ENCODE peak calls at places on chromosomes 1 and 21, in four cellular contexts. One of them, this sample, is unnamed.

GRCh38 chr21:23247334-23247733 is 2249.1 kb downstream of the NCAM2 start:
- DNase-seq in endothelial cell: no peak
- DNase-seq in HFF-Myc: no peak
- DNase-seq in body of pancreas: no peak
- DNase-seq in this sample: no peak

GRCh38 chr21:44656868-44657267 is 864 bp upstream of the KRTAP12-3 start:
- DNase-seq in endothelial cell: no peak
- DNase-seq in HFF-Myc: no peak
- DNase-seq in body of pancreas: no peak
- DNase-seq in this sample: no peak

GRCh38 chr21:45450741-45451740 is 46.1 kb downstream of the COL18A1 start:
- DNase-seq in endothelial cell: no peak
- DNase-seq in HFF-Myc: no peak
- DNase-seq in body of pancreas: no peak
- DNase-seq in this sample: no peak

GRCh38 chr1:29542476-29543015 is 306.2 kb downstream of the PTPRU start:
- DNase-seq in endothelial cell: no peak
- DNase-seq in HFF-Myc: no peak
- DNase-seq in body of pancreas: no peak
- DNase-seq in this sample: no peak

GRCh38 chr1:180170569-180170968 is 15.9 kb downstream of the QSOX1 start:
- DNase-seq in endothelial cell: no peak
- DNase-seq in HFF-Myc: no peak
- DNase-seq in body of pancreas: no peak
- DNase-seq in this sample: no peak

GRCh38 chr1:86998280-86998679 is 83.8 kb downstream of the HS2ST1 start:
- DNase-seq in endothelial cell: no peak
- DNase-seq in HFF-Myc: no peak
- DNase-seq in body of pancreas: no peak
- DNase-seq in this sample: no peak

GRCh38 chr1:29859126-29859525 is 622.8 kb downstream of the PTPRU start:
- DNase-seq in endothelial cell: no peak
- DNase-seq in HFF-Myc: no peak
- DNase-seq in body of pancreas: no peak
- DNase-seq in this sample: no peak

GRCh38 chr1:183956559-183957188 is 80.9 kb downstream of the COLGALT2 start:
- DNase-seq in endothelial cell: no peak
- DNase-seq in HFF-Myc: peak; percentile 73
- DNase-seq in body of pancreas: no peak
- DNase-seq in this sample: no peak

GRCh38 chr1:152111515-152111968 is 3.7 kb downstream of the TCHH start:
- DNase-seq in endothelial cell: peak; percentile 35
- DNase-seq in HFF-Myc: no peak
- DNase-seq in body of pancreas: no peak
- DNase-seq in this sample: peak; percentile 51

GRCh38 chr1:228315945-228316588 is 90.6 kb downstream of the TRIM11 start:
- DNase-seq in endothelial cell: no peak
- DNase-seq in HFF-Myc: no peak
- DNase-seq in body of pancreas: peak; percentile 77
- DNase-seq in this sample: no peak

GRCh38 chr1:181592261-181592859 is 109.0 kb downstream of the CACNA1E start:
- DNase-seq in endothelial cell: no peak
- DNase-seq in HFF-Myc: no peak
- DNase-seq in body of pancreas: no peak
- DNase-seq in this sample: no peak

GRCh38 chr21:29322570-29322957 is 23.8 kb downstream of the BACH1 start:
- DNase-seq in endothelial cell: no peak
- DNase-seq in HFF-Myc: no peak
- DNase-seq in body of pancreas: no peak
- DNase-seq in this sample: no peak

GRCh38 chr1:202164271-202165037 is 4.1 kb upstream of the PTPN7 start:
- DNase-seq in endothelial cell: no peak
- DNase-seq in HFF-Myc: no peak
- DNase-seq in body of pancreas: no peak
- DNase-seq in this sample: no peak

GRCh38 chr21:43574741-43575465 is 84.4 kb downstream of the HSF2BP start:
- DNase-seq in endothelial cell: no peak
- DNase-seq in HFF-Myc: no peak
- DNase-seq in body of pancreas: no peak
- DNase-seq in this sample: no peak

GRCh38 chr1:208942394-208942793 is 641.1 kb upstream of the CAMK1G start:
- DNase-seq in endothelial cell: no peak
- DNase-seq in HFF-Myc: no peak
- DNase-seq in body of pancreas: no peak
- DNase-seq in this sample: no peak

GRCh38 chr21:30434033-30434631 is 4.1 kb downstream of the KRTAP13-4 start:
- DNase-seq in endothelial cell: peak; percentile 59
- DNase-seq in HFF-Myc: peak; percentile 2
- DNase-seq in body of pancreas: peak; percentile 41
- DNase-seq in this sample: peak; percentile 39

GRCh38 chr1:227942716-227943261 is 4.9 kb downstream of the WNT9A start:
- DNase-seq in endothelial cell: peak; percentile 3
- DNase-seq in HFF-Myc: no peak
- DNase-seq in body of pancreas: no peak
- DNase-seq in this sample: no peak

GRCh38 chr1:60874703-60875102 is 207.7 kb upstream of the NFIA start:
- DNase-seq in endothelial cell: no peak
- DNase-seq in HFF-Myc: peak; percentile 29
- DNase-seq in body of pancreas: no peak
- DNase-seq in this sample: no peak

GRCh38 chr1:199463521-199464127 is 563.9 kb upstream of the NR5A2 start:
- DNase-seq in endothelial cell: peak; percentile 63
- DNase-seq in HFF-Myc: peak; percentile 31
- DNase-seq in body of pancreas: peak; percentile 31
- DNase-seq in this sample: peak; percentile 86

DNA sequence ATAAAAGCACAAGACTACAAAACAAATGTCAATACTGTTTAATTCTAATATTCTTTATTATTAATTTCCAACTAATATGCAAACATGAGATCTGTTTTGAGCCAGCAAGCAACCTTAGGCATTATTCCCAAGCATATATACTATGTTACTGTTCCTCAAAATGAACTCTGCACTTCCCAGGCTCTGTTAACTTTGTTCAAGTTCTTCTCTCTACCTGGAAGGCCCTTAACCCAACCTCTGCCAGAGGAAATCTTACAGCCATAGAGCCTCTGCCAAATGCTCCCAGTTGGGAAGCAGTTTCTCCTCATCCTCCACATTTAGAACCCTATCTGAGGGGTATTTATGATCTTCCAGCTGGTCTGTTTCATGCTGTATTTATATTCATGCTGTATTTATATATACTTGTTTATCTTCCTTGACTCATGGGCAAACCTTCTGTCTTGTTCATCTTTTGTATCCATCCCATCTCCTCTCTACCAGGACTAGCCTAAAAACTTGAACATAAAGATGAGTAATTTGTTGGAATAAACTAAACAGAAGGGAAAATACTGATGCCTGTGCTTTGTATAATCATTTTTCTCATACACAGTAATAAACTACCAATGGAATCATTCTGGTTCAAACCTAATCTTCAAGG is 5.3 kb downstream of the IVNS1ABP start:
- DNase-seq in endothelial cell: no peak
- DNase-seq in HFF-Myc: no peak
- DNase-seq in body of pancreas: no peak
- DNase-seq in this sample: no peak
- TF ChIP-seq CTCF in endothelial cell: no peak
- TF ChIP-seq CTCF in HFF-Myc: no peak
- TF ChIP-seq CTCF in body of pancreas: no peak
- TF ChIP-seq CTCF in this sample: no peak

DNA sequence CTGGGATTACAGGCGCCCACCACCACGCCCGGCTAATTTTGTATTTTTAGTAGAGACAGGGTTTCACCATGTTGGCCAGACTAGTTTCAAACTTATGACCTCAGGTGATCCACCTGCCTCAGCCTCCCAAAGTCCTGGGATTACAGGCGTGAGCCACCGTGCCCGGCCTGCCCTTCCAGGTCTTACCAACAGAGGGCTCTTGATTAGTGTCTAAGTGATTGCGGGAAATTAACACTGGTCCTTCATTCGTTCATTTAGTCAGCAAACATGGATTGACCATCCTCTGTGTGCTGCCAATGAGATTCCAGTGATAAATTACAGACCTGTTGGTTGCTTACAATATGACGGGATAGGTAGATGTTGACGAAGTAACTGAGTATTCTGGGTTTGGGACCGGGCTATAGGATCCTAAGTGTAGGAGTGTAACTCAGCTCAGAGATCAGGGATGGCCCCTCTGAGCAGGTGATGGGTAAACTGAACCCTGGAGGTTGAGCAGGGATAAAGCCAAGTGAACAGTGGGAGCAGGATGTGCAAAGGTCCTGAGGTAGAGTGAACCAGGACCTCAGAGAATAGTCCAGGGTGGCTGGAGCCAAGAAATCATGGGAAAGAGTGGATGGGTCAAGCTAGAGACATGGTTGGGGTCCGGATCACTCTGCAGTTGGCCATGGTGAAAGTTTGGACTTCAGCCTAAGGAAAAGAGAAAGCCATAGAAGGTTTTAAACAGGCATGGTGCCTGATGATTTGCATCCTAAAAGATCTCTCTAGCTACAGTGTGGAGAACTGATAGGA is 171.2 kb downstream of the KAZN start:
- DNase-seq in endothelial cell: no peak
- DNase-seq in HFF-Myc: no peak
- DNase-seq in body of pancreas: no peak
- DNase-seq in this sample: no peak
- TF ChIP-seq CTCF in endothelial cell: no peak
- TF ChIP-seq CTCF in HFF-Myc: no peak
- TF ChIP-seq CTCF in body of pancreas: no peak
- TF ChIP-seq CTCF in this sample: no peak

GRCh38 chr1:938088-938683 is 14.5 kb downstream of the SAMD11 start:
- DNase-seq in endothelial cell: peak; percentile 58
- DNase-seq in HFF-Myc: no peak
- DNase-seq in body of pancreas: peak; percentile 70
- DNase-seq in this sample: peak; percentile 81
- TF ChIP-seq CTCF in endothelial cell: no peak
- TF ChIP-seq CTCF in HFF-Myc: peak; percentile 62
- TF ChIP-seq CTCF in body of pancreas: peak; percentile 78
- TF ChIP-seq CTCF in this sample: peak; percentile 82

GRCh38 chr1:160519542-160520435 is 3.3 kb downstream of the SLAMF6 start:
- DNase-seq in endothelial cell: no peak
- DNase-seq in HFF-Myc: no peak
- DNase-seq in body of pancreas: no peak
- DNase-seq in this sample: no peak
- TF ChIP-seq CTCF in endothelial cell: peak; percentile 41
- TF ChIP-seq CTCF in HFF-Myc: no peak
- TF ChIP-seq CTCF in body of pancreas: peak; percentile 19
- TF ChIP-seq CTCF in this sample: no peak

GRCh38 chr1:205065666-205066065 is 18.6 kb downstream of the TMEM81 start:
- DNase-seq in endothelial cell: no peak
- DNase-seq in HFF-Myc: no peak
- DNase-seq in body of pancreas: no peak
- DNase-seq in this sample: no peak

GRCh38 chr1:205064741-205065316 is 19.4 kb downstream of the TMEM81 start:
- DNase-seq in endothelial cell: no peak
- DNase-seq in HFF-Myc: no peak
- DNase-seq in body of pancreas: no peak
- DNase-seq in this sample: no peak

GRCh38 chr1:205068001-205068400 is 16.3 kb downstream of the TMEM81 start:
- DNase-seq in endothelial cell: no peak
- DNase-seq in HFF-Myc: no peak
- DNase-seq in body of pancreas: no peak
- DNase-seq in this sample: peak; percentile 8

GRCh38 chr1:205067031-205067430 is 17.2 kb downstream of the TMEM81 start:
- DNase-seq in endothelial cell: no peak
- DNase-seq in HFF-Myc: no peak
- DNase-seq in body of pancreas: no peak
- DNase-seq in this sample: peak; percentile 8

DNA sequence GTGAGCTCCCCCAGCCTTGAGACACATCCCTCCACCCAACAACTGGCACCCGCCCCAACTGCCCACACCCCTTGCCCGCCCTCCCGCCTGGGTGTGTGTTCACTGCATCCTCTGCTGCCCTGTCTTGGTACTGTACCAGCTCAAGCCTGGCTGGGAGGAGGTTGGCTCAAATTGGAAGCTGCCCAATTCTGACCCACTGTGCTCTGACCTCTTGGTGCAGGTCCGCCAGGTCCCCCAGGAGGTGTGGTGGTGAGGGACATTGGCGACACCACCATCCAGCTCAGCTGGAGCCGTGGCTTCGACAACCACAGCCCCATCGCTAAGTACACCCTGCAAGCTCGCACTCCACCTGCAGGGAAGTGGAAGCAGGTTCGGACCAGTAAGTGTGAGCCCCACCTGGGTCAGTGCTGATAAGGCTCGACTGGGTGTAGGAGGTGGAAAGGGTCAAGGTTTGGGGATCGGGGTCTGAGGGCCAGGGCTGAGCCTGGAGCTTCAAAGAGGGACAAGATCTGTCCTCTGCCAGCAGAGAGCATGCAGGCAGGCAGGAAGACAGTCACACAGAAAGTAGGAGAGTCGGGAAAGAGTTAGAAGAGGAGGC is 17.9 kb downstream of the TMEM81 start:
- DNase-seq in endothelial cell: no peak
- DNase-seq in HFF-Myc: no peak
- DNase-seq in body of pancreas: no peak
- DNase-seq in this sample: peak; percentile 41
- TF ChIP-seq CTCF in endothelial cell: no peak
- TF ChIP-seq CTCF in HFF-Myc: no peak
- TF ChIP-seq CTCF in body of pancreas: no peak
- TF ChIP-seq CTCF in this sample: peak; percentile 74

DNA sequence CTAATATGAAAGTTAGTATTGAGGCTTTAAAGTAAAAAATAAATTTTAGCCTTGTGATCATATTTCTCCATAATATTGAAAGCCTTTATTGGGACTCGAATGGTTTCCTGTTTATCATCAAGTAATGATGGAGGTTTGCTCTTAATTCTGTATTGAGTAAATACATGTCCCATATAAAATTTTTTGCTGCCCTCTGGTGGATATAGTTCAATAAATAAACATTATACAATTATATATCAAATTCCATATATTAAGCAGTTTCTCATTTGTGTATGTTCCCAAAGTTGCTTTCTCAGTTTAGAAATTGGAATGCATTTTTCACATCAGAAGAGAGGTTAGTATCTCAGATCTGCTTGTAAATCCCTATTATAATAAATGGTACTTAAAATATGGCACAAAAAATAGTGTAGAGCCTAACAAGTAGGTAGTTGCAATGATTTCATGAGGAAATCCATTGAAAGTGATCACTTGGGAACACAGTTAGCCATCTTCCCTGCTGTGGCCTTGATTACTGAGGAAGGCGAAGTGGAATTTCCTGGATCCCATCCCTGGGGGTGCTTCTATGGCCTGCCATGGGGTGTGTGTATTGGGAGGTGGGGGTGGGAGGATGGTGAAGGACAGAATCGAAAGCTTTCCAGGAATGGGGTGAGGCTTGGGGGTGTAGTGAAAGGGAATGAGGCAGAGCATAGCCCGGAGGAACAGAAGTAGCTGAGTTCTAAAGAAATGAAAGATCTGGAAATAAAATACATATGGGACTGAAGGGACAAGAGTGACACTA is 84.1 kb upstream of the C21orf91 start:
- DNase-seq in endothelial cell: no peak
- DNase-seq in HFF-Myc: no peak
- DNase-seq in body of pancreas: no peak
- DNase-seq in this sample: no peak
- TF ChIP-seq CTCF in endothelial cell: peak; percentile 45
- TF ChIP-seq CTCF in HFF-Myc: no peak
- TF ChIP-seq CTCF in body of pancreas: peak; percentile 15
- TF ChIP-seq CTCF in this sample: no peak

GRCh38 chr21:41603476-41603875 is 95.5 kb upstream of the TMPRSS2 start:
- DNase-seq in endothelial cell: no peak
- DNase-seq in HFF-Myc: no peak
- DNase-seq in body of pancreas: no peak
- DNase-seq in this sample: no peak
- TF ChIP-seq CTCF in endothelial cell: no peak
- TF ChIP-seq CTCF in HFF-Myc: no peak
- TF ChIP-seq CTCF in body of pancreas: no peak
- TF ChIP-seq CTCF in this sample: no peak

This sample was measured in WERI-Rb-1.